ENCODE peak calls at places on chromosomes 16 and 17, in seven cellular contexts. K, W, V, S, C, H and N are unnamed samples. For H3K79me2, the result is how much of the 10 kb centered on the place peaks cover.

GRCh38 chr16:66335704-66336329 is 30.7 kb upstream of the CDH5 start:
- DNase-seq in K (no peak), W (peak), V (no peak), S (peak), C (no peak), H (no peak), N (peak)

GRCh38 chr16:35714665-35715064 is 2255.3 kb downstream of the TP53TG3F start:
- DNase-seq in K (no peak), W (no peak), V (no peak), S (no peak), C (no peak), H (no peak), N (no peak)

GRCh38 chr16:79792952-79793351 is 192.4 kb upstream of the MAF start:
- DNase-seq in K (no peak), W (no peak), V (no peak), S (peak), C (no peak), H (no peak), N (no peak)

GRCh38 chr17:50056961-50057330 is 1.0 kb downstream of the ITGA3 start:
- DNase-seq in K (peak), W (peak), V (no peak), S (peak), C (peak), H (peak), N (peak)

GRCh38 chr17:77042688-77043330 is 98.0 kb upstream of the SEC14L1 start:
- DNase-seq in K (no peak), W (no peak), V (no peak), S (no peak), C (no peak), H (no peak), N (no peak)

GRCh38 chr17:9021158-9021984 is at the start of gene NTN1:
- DNase-seq in K (peak), W (peak), V (no peak), S (peak), C (peak), H (peak), N (peak)

GRCh38 chr16:56995136-56995805 is 5.9 kb downstream of the NLRC5 start:
- DNase-seq in K (no peak), W (no peak), V (no peak), S (no peak), C (no peak), H (no peak), N (no peak)

GRCh38 chr16:55294947-55295346 is 29.1 kb upstream of the IRX6 start:
- DNase-seq in K (peak), W (peak), V (no peak), S (peak), C (no peak), H (peak), N (peak)

GRCh38 chr17:9116861-9117568 is 95.7 kb downstream of the NTN1 start:
- DNase-seq in K (no peak), W (no peak), V (no peak), S (no peak), C (no peak), H (no peak), N (no peak)

GRCh38 chr17:27802962-27803680 is 2.8 kb upstream of the NOS2 start:
- DNase-seq in K (no peak), W (no peak), V (no peak), S (peak), C (no peak), H (no peak), N (no peak)

GRCh38 chr17:65039349-65039988 is 17.1 kb downstream of the GNA13 start:
- DNase-seq in K (no peak), W (no peak), V (no peak), S (no peak), C (no peak), H (no peak), N (no peak)

GRCh38 chr17:17855976-17856375 is 19.2 kb upstream of the SREBF1 start:
- DNase-seq in K (peak), W (no peak), V (no peak), S (no peak), C (no peak), H (no peak), N (no peak)

GRCh38 chr17:48621410-48622387 is 4.5 kb downstream of the HOXB9 start:
- DNase-seq in K (no peak), W (no peak), V (no peak), S (no peak), C (no peak), H (no peak), N (no peak)

GRCh38 chr17:48618366-48618896 is 3.3 kb upstream of the HOXB8 start:
- DNase-seq in K (peak), W (peak), V (no peak), S (peak), C (peak), H (peak), N (peak)

GRCh38 chr17:48620497-48621139 is 5.5 kb upstream of the HOXB8 start:
- DNase-seq in K (no peak), W (no peak), V (no peak), S (no peak), C (no peak), H (no peak), N (no peak)

GRCh38 chr17:48617515-48618365 is 2.6 kb upstream of the HOXB8 start:
- DNase-seq in K (peak), W (no peak), V (no peak), S (no peak), C (peak), H (no peak), N (no peak)

GRCh38 chr17:48619821-48620496 is 4.9 kb upstream of the HOXB8 start:
- DNase-seq in K (no peak), W (no peak), V (no peak), S (no peak), C (peak), H (peak), N (no peak)
- TF ChIP-seq EZH2 in K (no peak), W (peak), V (peak), S (peak), C (peak), H (peak), N (peak)

GRCh38 chr16:17369441-17369951 is 101.3 kb downstream of the XYLT1 start:
- DNase-seq in K (no peak), W (no peak), V (no peak), S (no peak), C (no peak), H (no peak), N (no peak)
- H3K79me2 ChIP-seq in K (half or more), W (under half), V (under half), S (under half), C (half or more), H (under half), N (half or more)

DNA sequence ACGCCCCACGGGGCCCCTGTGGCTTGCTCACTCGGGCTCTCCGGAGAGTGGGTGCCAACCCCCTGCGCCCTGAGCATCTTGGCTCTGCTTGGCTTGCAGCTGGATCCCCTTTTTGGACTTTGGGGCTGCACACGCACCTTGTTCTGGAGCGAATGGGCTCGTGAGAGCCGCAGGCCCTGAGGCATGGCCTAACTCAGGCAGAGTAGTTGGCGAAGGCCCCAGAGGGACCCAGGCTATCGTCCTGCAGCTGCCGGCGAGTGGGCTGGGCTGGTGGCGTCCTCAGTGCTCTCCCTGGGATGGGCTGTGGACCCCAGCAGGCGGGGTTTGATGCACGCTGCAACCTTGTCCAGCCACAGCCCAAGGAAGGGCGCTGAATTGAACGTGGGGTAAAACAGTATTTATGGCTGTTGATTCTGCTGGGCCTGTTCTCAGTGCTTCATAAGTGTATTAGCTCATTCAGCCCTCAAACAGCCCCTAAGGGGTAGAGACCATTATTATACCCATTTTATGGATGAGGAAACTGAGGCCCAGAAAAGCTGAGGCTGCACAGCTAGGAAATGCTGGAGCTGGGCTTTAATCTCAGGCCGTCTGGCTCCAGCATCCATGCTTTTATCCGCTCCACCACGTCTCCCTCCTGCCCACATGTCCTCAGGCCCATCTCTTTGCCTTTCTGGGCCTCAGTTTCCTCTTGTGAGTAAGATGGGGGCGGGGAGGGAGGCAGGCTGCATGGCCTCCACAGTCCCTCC is 171.2 kb upstream of the CIBAR2 start:
- DNase-seq in K (no peak), W (no peak), V (no peak), S (no peak), C (no peak), H (no peak), N (no peak)
- H3K27ac ChIP-seq in K (no peak), W (no peak), V (no peak), S (no peak), C (no peak), H (no peak), N (no peak)

GRCh38 chr17:57572062-57572461 is 173.0 kb downstream of the CCDC182 start:
- DNase-seq in K (no peak), W (no peak), V (no peak), S (no peak), C (no peak), H (no peak), N (no peak)
- TF ChIP-seq EZH2 in K (no peak), W (no peak), V (no peak), S (no peak), C (no peak), H (no peak), N (no peak)

GRCh38 chr16:81460075-81460474 is 15.5 kb downstream of the CMIP start:
- DNase-seq in K (no peak), W (no peak), V (no peak), S (no peak), C (no peak), H (no peak), N (no peak)

GRCh38 chr16:81462683-81463082 is 18.1 kb downstream of the CMIP start:
- DNase-seq in K (no peak), W (no peak), V (no peak), S (no peak), C (no peak), H (no peak), N (no peak)

GRCh38 chr16:81461756-81462155 is 17.1 kb downstream of the CMIP start:
- DNase-seq in K (no peak), W (no peak), V (no peak), S (no peak), C (no peak), H (no peak), N (no peak)

GRCh38 chr16:81463296-81463890 is 18.8 kb downstream of the CMIP start:
- DNase-seq in K (no peak), W (no peak), V (no peak), S (no peak), C (no peak), H (no peak), N (no peak)

GRCh38 chr16:81461243-81461642 is 16.6 kb downstream of the CMIP start:
- DNase-seq in K (no peak), W (no peak), V (no peak), S (no peak), C (no peak), H (no peak), N (no peak)
- H3K79me2 ChIP-seq in K (half or more), W (under half), V (half or more), S (half or more), C (half or more), H (half or more), N (half or more)